ENCODE peak calls at places on chromosomes 4 and X, in five cellular contexts. T, X, B, M and F are unnamed samples.

GRCh38 chr4:158006973-158007372 is 165.9 kb downstream of the GASK1B start:
- DNase-seq in T (no peak), X (peak), B (no peak), M (no peak), F (no peak)

GRCh38 chr4:14841801-14842748 is 160.2 kb upstream of the CPEB2 start:
- DNase-seq in T (no peak), X (peak), B (no peak), M (peak), F (no peak)

GRCh38 chr4:140834866-140835495 is 78.8 kb upstream of the TBC1D9 start:
- DNase-seq in T (no peak), X (no peak), B (no peak), M (no peak), F (peak)

GRCh38 chr4:81421346-81422218 is 50.1 kb downstream of the RASGEF1B start:
- DNase-seq in T (no peak), X (peak), B (peak), M (peak), F (no peak)

GRCh38 chr4:513327-513726 is 14.3 kb downstream of the PIGG start:
- DNase-seq in T (no peak), X (no peak), B (no peak), M (no peak), F (no peak)

GRCh38 chrX:111914398-111915092 is 38.6 kb downstream of the TRPC5OS start:
- DNase-seq in T (no peak), X (no peak), B (no peak), M (no peak), F (no peak)

GRCh38 chr4:1210241-1210841 is 38.0 kb upstream of the SPON2 start:
- DNase-seq in T (no peak), X (no peak), B (peak), M (no peak), F (no peak)

GRCh38 chr4:134499074-134499473 is 297.5 kb upstream of the PABPC4L start:
- DNase-seq in T (no peak), X (no peak), B (no peak), M (no peak), F (no peak)

GRCh38 chr4:165433529-165433928 is 54.7 kb downstream of the CPE start:
- DNase-seq in T (no peak), X (no peak), B (no peak), M (no peak), F (no peak)

GRCh38 chr4:89562715-89563114 is 255.1 kb upstream of the GPRIN3 start:
- DNase-seq in T (no peak), X (no peak), B (no peak), M (no peak), F (peak)

GRCh38 chr4:3708611-3709010 is 57.6 kb upstream of the ADRA2C start:
- DNase-seq in T (no peak), X (no peak), B (no peak), M (no peak), F (no peak)

GRCh38 chr4:10101559-10102192 is 14.9 kb downstream of the WDR1 start:
- DNase-seq in T (no peak), X (no peak), B (no peak), M (no peak), F (no peak)

GRCh38 chr4:151147000-151147399 is 47.6 kb downstream of the RPS3A start:
- DNase-seq in T (no peak), X (peak), B (no peak), M (no peak), F (no peak)

GRCh38 chrX:154457491-154458115 is 478 bp upstream of the PLXNA3 start:
- DNase-seq in T (no peak), X (no peak), B (peak), M (no peak), F (no peak)

GRCh38 chr4:158192439-158193158 is 17.7 kb upstream of the TMEM144 start:
- DNase-seq in T (no peak), X (no peak), B (no peak), M (no peak), F (no peak)

GRCh38 chr4:6626066-6626465 is 14.4 kb upstream of the MRFAP1 start:
- DNase-seq in T (no peak), X (no peak), B (no peak), M (no peak), F (no peak)

GRCh38 chr4:155973639-155974475 is 20.2 kb upstream of the CTSO start:
- DNase-seq in T (no peak), X (peak), B (no peak), M (no peak), F (peak)

GRCh38 chr4:155974957-155975356 is 21.3 kb upstream of the CTSO start:
- DNase-seq in T (no peak), X (no peak), B (no peak), M (no peak), F (no peak)

GRCh38 chr4:155967098-155967497 is 13.4 kb upstream of the CTSO start:
- DNase-seq in T (no peak), X (peak), B (no peak), M (peak), F (no peak)

GRCh38 chr4:155974476-155974749 is 20.7 kb upstream of the CTSO start:
- DNase-seq in T (no peak), X (no peak), B (no peak), M (no peak), F (no peak)

GRCh38 chr4:155972098-155972497 is 18.4 kb upstream of the CTSO start:
- DNase-seq in T (no peak), X (peak), B (no peak), M (peak), F (no peak)
- TF ChIP-seq CTCF in T (no peak), X (peak), B (no peak), M (peak), F (peak)

GRCh38 chr4:52718123-52718522 is 33.1 kb downstream of the ERVMER34-1 start:
- DNase-seq in T (no peak), X (no peak), B (no peak), M (no peak), F (no peak)
- TF ChIP-seq CTCF in T (no peak), X (no peak), B (no peak), M (no peak), F (no peak)

DNA sequence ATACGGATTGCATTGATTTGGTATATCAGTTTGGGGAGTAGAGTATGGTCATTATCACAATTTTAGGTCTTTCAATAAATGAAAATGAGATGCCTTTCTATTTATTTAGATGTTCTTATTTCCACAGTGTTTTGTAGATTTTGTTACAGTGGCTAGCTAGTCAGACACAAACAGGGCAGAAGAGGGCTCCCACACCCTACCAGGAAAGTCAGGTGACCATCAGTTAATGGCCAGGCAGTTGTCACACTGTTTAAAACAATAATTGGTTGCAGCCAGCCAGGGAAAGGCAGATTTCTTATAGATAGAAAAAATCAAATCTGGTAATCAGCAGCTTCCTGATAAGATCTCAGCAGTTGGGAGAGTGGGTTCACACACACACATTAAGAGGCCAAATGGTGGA is 57.2 kb downstream of the UGT2B17 start:
- DNase-seq in T (no peak), X (no peak), B (no peak), M (no peak), F (no peak)
- TF ChIP-seq CTCF in T (no peak), X (no peak), B (no peak), M (no peak), F (no peak)

DNA sequence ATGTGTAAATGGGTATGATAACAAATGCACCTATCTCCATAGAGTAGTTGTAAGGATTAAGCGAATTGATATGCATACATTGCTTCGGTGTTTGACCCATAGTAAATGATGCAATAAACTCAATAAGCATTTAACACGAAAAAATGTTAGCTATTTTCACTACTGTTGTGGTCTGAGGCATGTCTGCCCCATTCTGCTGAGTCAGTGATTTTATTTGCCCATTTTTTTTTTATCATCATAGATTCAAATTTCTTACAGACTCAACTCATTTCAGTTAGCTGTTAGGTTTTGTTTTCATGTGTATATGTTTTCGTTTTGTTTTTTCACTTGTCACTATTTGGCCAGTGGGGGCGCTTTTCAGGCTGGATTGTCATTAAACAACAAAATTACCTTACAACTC is 27.8 kb upstream of the ARHGEF9 start:
- DNase-seq in T (no peak), X (no peak), B (no peak), M (no peak), F (no peak)
- TF ChIP-seq CTCF in T (no peak), X (no peak), B (no peak), M (no peak), F (no peak)

DNA sequence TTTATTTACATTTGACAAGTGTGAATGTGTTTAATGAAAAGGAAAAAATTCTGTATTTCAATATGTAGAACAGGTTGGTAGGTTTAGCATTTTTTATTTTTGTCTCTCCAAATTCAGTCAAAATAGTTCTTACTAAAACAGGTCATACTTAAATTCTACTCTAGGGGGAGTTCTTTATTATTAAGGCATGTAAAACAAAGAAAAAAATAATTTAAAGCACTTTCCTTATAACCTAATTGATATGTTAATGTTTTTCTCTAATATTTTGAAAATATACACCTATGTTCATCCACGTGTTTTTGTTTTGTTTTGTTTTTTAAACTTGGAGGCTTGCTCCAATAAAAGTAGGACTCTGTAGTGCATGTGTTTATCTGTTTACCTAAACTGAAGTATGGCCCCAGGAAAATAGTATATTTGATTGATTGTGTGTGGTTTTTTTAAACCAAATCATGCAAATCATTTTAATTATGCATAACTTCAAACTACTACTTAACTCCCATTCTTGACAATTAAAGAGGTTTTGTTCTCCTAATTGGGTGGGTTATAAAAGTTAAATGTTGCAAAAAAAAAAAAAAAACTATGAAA is 562.7 kb downstream of the RPA4 start:
- DNase-seq in T (no peak), X (peak), B (no peak), M (no peak), F (no peak)
- TF ChIP-seq CTCF in T (peak), X (no peak), B (no peak), M (no peak), F (peak)

DNA sequence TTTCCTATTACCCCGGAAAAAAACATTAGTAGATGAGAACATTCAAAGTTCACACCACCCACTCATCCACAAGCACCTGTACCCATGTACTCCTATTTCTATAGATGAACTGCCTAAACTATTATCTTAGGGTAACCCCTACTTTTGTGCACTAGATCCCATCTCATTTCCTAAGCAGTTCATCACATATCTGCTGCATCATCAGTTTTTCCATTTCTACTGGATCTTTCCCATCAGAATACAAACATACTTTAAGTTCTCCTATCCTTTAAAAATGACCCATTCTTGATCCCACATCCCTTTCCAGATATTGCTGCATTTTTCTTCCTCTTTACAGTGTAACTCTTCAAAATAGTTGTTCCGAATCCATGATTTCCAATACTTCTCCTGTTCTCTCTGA is 81.0 kb downstream of the PRSS12 start:
- DNase-seq in T (no peak), X (no peak), B (no peak), M (no peak), F (no peak)
- TF ChIP-seq CTCF in T (no peak), X (no peak), B (no peak), M (no peak), F (no peak)

GRCh38 chrX:136198678-136199243 is 51.4 kb downstream of the FHL1 start:
- DNase-seq in T (no peak), X (no peak), B (no peak), M (no peak), F (no peak)

GRCh38 chrX:136201601-136202000 is 49.6 kb downstream of the MAP7D3 start:
- DNase-seq in T (no peak), X (no peak), B (no peak), M (no peak), F (no peak)

GRCh38 chrX:136200466-136200865 is 50.7 kb downstream of the MAP7D3 start:
- DNase-seq in T (no peak), X (peak), B (no peak), M (no peak), F (no peak)

GRCh38 chrX:136198010-136198409 is 50.7 kb downstream of the FHL1 start:
- DNase-seq in T (no peak), X (no peak), B (no peak), M (no peak), F (no peak)

DNA sequence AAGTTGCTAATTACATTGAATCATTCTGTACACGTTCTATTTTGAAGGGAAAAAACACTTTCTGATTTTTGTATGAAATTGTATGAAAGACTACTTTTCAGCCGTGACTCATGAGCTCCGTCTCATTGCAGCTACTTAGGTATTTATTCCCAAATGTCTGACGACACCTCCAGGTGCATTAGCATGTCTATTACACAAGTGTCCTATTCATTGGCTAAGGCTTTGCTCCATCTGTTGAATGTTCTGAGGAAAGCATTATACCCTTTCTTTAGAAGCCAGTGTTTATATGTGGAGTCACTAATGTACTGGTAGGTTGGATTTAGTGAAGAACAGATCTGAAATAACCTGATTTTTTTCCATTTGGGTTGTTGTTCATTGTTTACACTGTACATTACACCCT is 51.8 kb downstream of the MAP7D3 start:
- DNase-seq in T (no peak), X (no peak), B (no peak), M (no peak), F (no peak)
- TF ChIP-seq CTCF in T (no peak), X (no peak), B (no peak), M (no peak), F (no peak)

DNA sequence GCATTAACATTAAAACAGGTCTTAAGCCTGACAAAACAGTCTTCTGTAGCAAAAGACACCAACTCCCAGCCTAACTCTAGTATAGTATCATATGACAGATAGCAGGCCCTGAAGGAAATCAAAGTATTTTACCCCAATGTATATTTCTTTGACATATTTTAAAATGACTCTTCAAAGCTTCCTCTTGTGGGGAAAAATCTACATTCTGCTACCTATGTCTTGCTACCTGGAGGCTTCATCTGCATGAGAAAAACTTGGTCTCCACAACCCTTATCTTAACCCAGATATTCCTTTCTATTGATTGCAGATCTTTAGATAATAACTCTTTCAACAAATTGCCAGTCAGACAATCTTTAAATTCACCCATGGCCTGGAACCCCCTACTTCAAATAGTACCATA is 1620.4 kb downstream of the PCDH7 start:
- DNase-seq in T (no peak), X (no peak), B (no peak), M (no peak), F (no peak)
- TF ChIP-seq CTCF in T (no peak), X (no peak), B (no peak), M (no peak), F (peak)